ENCODE peak calls at places on chromosomes 5 and 9, in five cellular contexts. U, J, Q, Y and Z are unnamed samples.

GRCh38 chr9:35254237-35254636 is 92.4 kb downstream of the UNC13B start:
- DNase-seq in U (peak; percentile 20), J (no peak), Q (no peak), Y (no peak), Z (no peak)

GRCh38 chr9:89426389-89426961 is 71.4 kb downstream of the SEMA4D start:
- DNase-seq in U (no peak), J (no peak), Q (peak; percentile 20), Y (no peak), Z (no peak)

GRCh38 chr9:71602652-71603051 is 165.7 kb downstream of the CEMIP2 start:
- DNase-seq in U (no peak), J (no peak), Q (no peak), Y (no peak), Z (no peak)

GRCh38 chr5:109479260-109479860 is 69.6 kb upstream of the PJA2 start:
- DNase-seq in U (peak; percentile 7), J (no peak), Q (no peak), Y (peak; percentile 63), Z (peak; percentile 57)

GRCh38 chr9:112145886-112146285 is 29.2 kb downstream of the SUSD1 start:
- DNase-seq in U (peak; percentile 64), J (no peak), Q (no peak), Y (no peak), Z (no peak)

GRCh38 chr5:122871669-122872068 is 26.3 kb downstream of the SNX24 start:
- DNase-seq in U (no peak), J (no peak), Q (no peak), Y (peak; percentile 79), Z (peak; percentile 34)

GRCh38 chr9:126127591-126127990 is 199.0 kb upstream of the MVB12B start:
- DNase-seq in U (no peak), J (no peak), Q (no peak), Y (no peak), Z (no peak)

GRCh38 chr5:35803221-35803651 is 53.5 kb upstream of the IL7R start:
- DNase-seq in U (no peak), J (peak; percentile 11), Q (no peak), Y (peak; percentile 87), Z (peak; percentile 17)

GRCh38 chr9:137493163-137494103 is 34.3 kb upstream of the NSMF start:
- DNase-seq in U (no peak), J (no peak), Q (no peak), Y (no peak), Z (no peak)

GRCh38 chr5:33891731-33892418 is at the start of gene ADAMTS12:
- DNase-seq in U (peak; percentile 18), J (no peak), Q (peak; percentile 60), Y (peak; percentile 74), Z (peak; percentile 59)

GRCh38 chr5:129448654-129449053 is 11.4 kb upstream of the ADAMTS19 start:
- DNase-seq in U (no peak), J (no peak), Q (no peak), Y (no peak), Z (no peak)

GRCh38 chr9:98410185-98410697 is 154.8 kb upstream of the TBC1D2 start:
- DNase-seq in U (no peak), J (peak; percentile 64), Q (peak; percentile 50), Y (peak; percentile 96), Z (peak; percentile 90)

GRCh38 chr5:21823588-21823987 is 1029.6 kb downstream of the CDH12 start:
- DNase-seq in U (no peak), J (no peak), Q (no peak), Y (no peak), Z (no peak)

GRCh38 chr9:133767008-133767407 is 28.9 kb upstream of the SARDH start:
- DNase-seq in U (no peak), J (no peak), Q (no peak), Y (no peak), Z (no peak)

GRCh38 chr9:133767625-133768024 is 29.5 kb upstream of the SARDH start:
- DNase-seq in U (no peak), J (no peak), Q (no peak), Y (no peak), Z (no peak)

GRCh38 chr9:133768859-133769510 is 30.8 kb upstream of the SARDH start:
- DNase-seq in U (peak; percentile 25), J (no peak), Q (peak; percentile 46), Y (no peak), Z (no peak)

GRCh38 chr9:133769511-133770075 is 31.4 kb upstream of the SARDH start:
- DNase-seq in U (no peak), J (no peak), Q (peak; percentile 48), Y (no peak), Z (no peak)

DNA sequence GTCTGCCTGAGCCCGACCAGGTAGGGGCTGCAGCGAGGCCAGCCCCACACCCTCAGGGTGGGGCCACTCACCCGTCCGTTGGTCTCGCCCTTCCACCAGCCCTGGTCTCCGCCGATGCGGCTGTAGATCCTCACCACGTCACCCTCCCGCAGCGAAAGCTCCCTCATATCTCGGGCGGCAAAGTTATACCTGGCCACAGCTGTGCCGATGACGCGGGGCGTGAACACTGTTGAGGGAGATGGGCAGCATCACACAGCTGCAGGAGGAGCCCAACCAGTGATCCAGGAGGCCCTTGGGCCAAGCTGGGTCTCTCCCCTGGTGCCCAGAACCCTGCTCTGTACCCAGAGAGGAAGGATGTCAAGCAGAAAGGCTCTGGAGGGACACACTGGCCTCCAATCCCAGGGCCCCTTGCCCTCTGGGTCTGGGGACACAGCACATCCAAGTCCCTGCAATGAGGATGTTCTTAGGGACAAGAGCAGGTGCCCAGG is 30.3 kb upstream of the SARDH start:
- DNase-seq in U (no peak), J (no peak), Q (no peak), Y (no peak), Z (no peak)
- H3K4me3 ChIP-seq in U (no peak overlapping the region), J (no peak overlapping the region), Q (no peak overlapping the region), Y (no peak overlapping the region), Z (no peak overlapping the region)

GRCh38 chr5:4942831-4943178 is 197.3 kb upstream of the ADAMTS16 start:
- DNase-seq in U (no peak), J (no peak), Q (no peak), Y (no peak), Z (no peak)
- H3K4me3 ChIP-seq in U (no peak overlapping the region), J (no peak overlapping the region), Q (no peak overlapping the region), Y (no peak overlapping the region), Z (no peak overlapping the region)

GRCh38 chr9:122225323-122226141 is 3.2 kb downstream of the LHX6 start:
- DNase-seq in U (no peak), J (no peak), Q (no peak), Y (peak; percentile 22), Z (no peak)
- H3K4me3 ChIP-seq in U (no peak overlapping the region), J (no peak overlapping the region), Q (no peak overlapping the region), Y (no peak overlapping the region), Z (peak overlapping the region; percentile 22)

GRCh38 chr5:172694061-172694460 is 53.0 kb downstream of the NEURL1B start:
- DNase-seq in U (no peak), J (no peak), Q (no peak), Y (peak; percentile 19), Z (no peak)

GRCh38 chr5:172694541-172694940 is 53.5 kb downstream of the NEURL1B start:
- DNase-seq in U (no peak), J (no peak), Q (no peak), Y (no peak), Z (no peak)

GRCh38 chr5:172695431-172696054 is 54.5 kb downstream of the NEURL1B start:
- DNase-seq in U (no peak), J (no peak), Q (no peak), Y (no peak), Z (peak; percentile 48)

GRCh38 chr5:172697123-172698121 is 56.4 kb downstream of the NEURL1B start:
- DNase-seq in U (peak; percentile 84), J (peak; percentile 69), Q (peak; percentile 94), Y (peak; percentile 92), Z (peak; percentile 90)

DNA sequence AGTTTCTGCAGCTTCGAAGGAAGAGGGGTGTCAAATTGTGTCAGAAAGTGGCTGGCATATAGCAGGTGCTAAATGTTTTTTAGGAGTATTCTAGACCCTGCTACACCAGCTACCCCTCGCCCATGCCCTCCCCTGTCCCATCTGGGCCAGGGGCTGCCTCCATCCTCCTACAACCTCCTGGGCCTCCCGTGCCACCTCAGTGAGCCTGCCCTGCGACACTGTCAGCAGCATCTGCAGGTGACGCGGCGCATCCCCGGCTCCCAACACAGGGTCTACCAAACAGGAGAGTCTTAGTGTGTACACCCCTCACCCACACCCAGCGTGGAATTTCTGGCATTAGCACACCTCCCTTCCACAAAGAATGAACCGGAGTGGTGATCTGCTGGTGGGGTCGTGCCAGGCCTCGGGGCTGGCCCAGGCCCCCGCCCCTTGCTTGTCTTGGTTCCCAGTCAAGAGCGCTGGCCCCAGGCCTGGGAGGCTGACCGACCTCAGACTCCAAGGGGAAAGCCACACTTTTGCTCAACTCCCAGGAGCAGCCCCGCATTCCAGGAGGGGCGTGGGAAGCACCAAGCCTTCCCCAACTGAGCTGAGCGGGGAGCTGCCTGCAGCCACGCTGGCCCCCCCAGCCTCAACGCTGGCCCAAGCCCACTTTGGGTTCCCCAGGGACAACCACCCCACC is 55.2 kb downstream of the NEURL1B start:
- DNase-seq in U (no peak), J (no peak), Q (peak; percentile 76), Y (no peak), Z (peak; percentile 76)
- H3K4me3 ChIP-seq in U (no peak overlapping the region), J (no peak overlapping the region), Q (no peak overlapping the region), Y (no peak overlapping the region), Z (peak overlapping the region; percentile 78)

GRCh38 chr5:123914333-123914732 is 402.4 kb downstream of the CSNK1G3 start:
- DNase-seq in U (no peak), J (no peak), Q (no peak), Y (no peak), Z (no peak)

GRCh38 chr5:123921193-123921592 is 409.2 kb downstream of the CSNK1G3 start:
- DNase-seq in U (no peak), J (no peak), Q (no peak), Y (no peak), Z (no peak)

DNA sequence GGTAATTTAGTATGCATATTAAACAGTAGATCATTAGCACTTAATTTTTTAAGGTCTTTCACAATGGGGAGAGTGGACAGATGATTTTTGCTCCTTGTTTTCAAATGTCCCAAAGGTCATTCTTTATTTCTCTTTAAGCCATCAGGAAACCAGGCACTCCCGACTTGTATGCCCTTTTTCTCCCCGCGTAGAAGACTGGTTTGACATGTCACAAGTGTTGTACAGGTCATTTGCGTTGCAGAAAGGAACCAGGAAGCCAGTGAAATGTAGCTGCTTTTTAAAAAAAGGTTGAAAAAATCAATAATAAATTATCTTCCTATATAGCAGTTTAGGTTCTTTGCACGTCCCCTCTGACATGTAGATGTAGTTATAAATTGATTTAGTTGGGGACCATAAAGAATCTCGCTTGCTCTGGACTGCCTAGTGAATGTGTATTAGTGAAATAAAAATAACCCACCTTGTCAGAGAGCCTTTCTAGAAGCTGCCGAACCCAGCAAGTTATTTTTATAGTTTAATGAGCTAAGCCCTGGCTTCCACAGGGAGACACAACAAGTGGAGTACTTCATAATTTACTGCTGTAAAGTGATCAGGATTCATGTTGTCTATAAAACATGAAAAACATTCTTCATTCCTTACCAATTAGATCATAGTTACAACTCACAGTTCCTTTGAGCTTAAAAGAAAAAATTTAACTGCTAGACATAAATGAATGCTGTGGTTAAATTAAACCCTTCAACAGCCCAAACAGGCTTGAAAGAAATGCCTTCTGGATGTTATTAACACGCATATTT is 404.5 kb downstream of the CSNK1G3 start:
- DNase-seq in U (no peak), J (peak; percentile 83), Q (no peak), Y (peak; percentile 64), Z (peak; percentile 30)
- H3K4me3 ChIP-seq in U (no peak overlapping the region), J (no peak overlapping the region), Q (no peak overlapping the region), Y (peak overlapping the region; percentile 20), Z (no peak overlapping the region)

DNA sequence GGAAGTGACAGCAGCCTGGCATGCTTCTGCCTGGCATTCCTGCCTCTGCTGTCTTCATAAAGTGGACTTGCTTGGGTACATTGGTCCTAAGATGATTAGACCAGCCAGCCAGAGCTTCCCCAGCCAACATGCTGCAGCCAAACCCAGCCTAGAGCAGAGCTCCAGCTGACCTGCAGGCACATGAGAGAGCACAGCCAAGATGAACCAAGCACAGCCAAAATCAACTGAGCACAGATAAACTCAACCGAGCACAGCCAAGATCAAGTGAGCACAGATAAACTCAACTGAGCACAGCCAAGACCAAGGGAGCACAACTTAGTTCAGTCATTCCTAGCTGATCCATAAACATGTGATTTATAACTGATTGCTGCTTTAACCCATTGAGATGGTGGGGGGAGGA is 266.5 kb downstream of the MSX2 start:
- DNase-seq in U (no peak), J (no peak), Q (peak; percentile 78), Y (no peak), Z (no peak)
- H3K4me3 ChIP-seq in U (no peak overlapping the region), J (no peak overlapping the region), Q (peak overlapping the region; percentile 36), Y (no peak overlapping the region), Z (no peak overlapping the region)